ENCODE peak calls at places on chromosomes 12 and 14, in ten cellular contexts. One of them, this sample, is unnamed.

GRCh38 chr12:55829967-55830600 is 697 bp upstream of the DNAJC14 start:
- DNase-seq in glomerular endothelial cell: no peak
- DNase-seq in HEK293T: no peak
- DNase-seq in pancreas: peak; percentile 89
- DNase-seq in HS-5: no peak
- DNase-seq in NCI-H1092: no peak
- DNase-seq in Kasumi-1: no peak
- DNase-seq in IMR-90: no peak
- DNase-seq in DMS53: no peak
- DNase-seq in stimulated activated CD4-positive, alpha-beta T cell treated with anti-CD3 and anti-CD28 coated beads, Interleukin-12 subunit alpha, Interleukin-12 subunit beta, amount 100 ng/mL, for 48 hours: no peak
- DNase-seq in this sample: no peak

GRCh38 chr12:59570134-59570533 is 25.7 kb upstream of the SLC16A7 start:
- DNase-seq in IMR-90: peak; percentile 30
- DNase-seq in pancreas: no peak
- DNase-seq in stimulated activated CD4-positive, alpha-beta T cell treated with anti-CD3 and anti-CD28 coated beads, Interleukin-12 subunit alpha, Interleukin-12 subunit beta, amount 100 ng/mL, for 48 hours: no peak
- DNase-seq in HEK293T: no peak
- DNase-seq in DMS53: peak; percentile 81
- DNase-seq in glomerular endothelial cell: no peak
- DNase-seq in HS-5: no peak
- DNase-seq in NCI-H1092: no peak
- DNase-seq in Kasumi-1: no peak
- DNase-seq in this sample: no peak

GRCh38 chr14:76810953-76811400 is 1.7 kb downstream of the ANGEL1 start:
- DNase-seq in stimulated activated CD4-positive, alpha-beta T cell treated with anti-CD3 and anti-CD28 coated beads, Interleukin-12 subunit alpha, Interleukin-12 subunit beta, amount 100 ng/mL, for 48 hours: no peak
- DNase-seq in DMS53: peak; percentile 53
- DNase-seq in glomerular endothelial cell: no peak
- DNase-seq in pancreas: no peak
- DNase-seq in HEK293T: peak; percentile 33
- DNase-seq in IMR-90: peak; percentile 34
- DNase-seq in NCI-H1092: no peak
- DNase-seq in HS-5: peak; percentile 9
- DNase-seq in Kasumi-1: peak; percentile 68
- DNase-seq in this sample: peak; percentile 6

GRCh38 chr12:80681287-80681686 is 26.1 kb upstream of the MYF6 start:
- DNase-seq in stimulated activated CD4-positive, alpha-beta T cell treated with anti-CD3 and anti-CD28 coated beads, Interleukin-12 subunit alpha, Interleukin-12 subunit beta, amount 100 ng/mL, for 48 hours: no peak
- DNase-seq in IMR-90: no peak
- DNase-seq in pancreas: no peak
- DNase-seq in Kasumi-1: no peak
- DNase-seq in glomerular endothelial cell: no peak
- DNase-seq in HEK293T: no peak
- DNase-seq in NCI-H1092: no peak
- DNase-seq in DMS53: no peak
- DNase-seq in HS-5: no peak
- DNase-seq in this sample: no peak

GRCh38 chr14:33563492-33563891 is 387.4 kb downstream of the EGLN3 start:
- DNase-seq in IMR-90: no peak
- DNase-seq in HEK293T: no peak
- DNase-seq in pancreas: no peak
- DNase-seq in HS-5: no peak
- DNase-seq in glomerular endothelial cell: no peak
- DNase-seq in DMS53: no peak
- DNase-seq in NCI-H1092: no peak
- DNase-seq in stimulated activated CD4-positive, alpha-beta T cell treated with anti-CD3 and anti-CD28 coated beads, Interleukin-12 subunit alpha, Interleukin-12 subunit beta, amount 100 ng/mL, for 48 hours: no peak
- DNase-seq in Kasumi-1: no peak
- DNase-seq in this sample: no peak

GRCh38 chr12:4214912-4215861 is 58.4 kb upstream of the CCND2 start:
- DNase-seq in glomerular endothelial cell: no peak
- DNase-seq in stimulated activated CD4-positive, alpha-beta T cell treated with anti-CD3 and anti-CD28 coated beads, Interleukin-12 subunit alpha, Interleukin-12 subunit beta, amount 100 ng/mL, for 48 hours: peak; percentile 36
- DNase-seq in pancreas: no peak
- DNase-seq in HEK293T: no peak
- DNase-seq in HS-5: no peak
- DNase-seq in IMR-90: no peak
- DNase-seq in Kasumi-1: peak; percentile 73
- DNase-seq in DMS53: no peak
- DNase-seq in NCI-H1092: no peak
- DNase-seq in this sample: no peak

GRCh38 chr14:55383541-55384140 is 28.0 kb downstream of the ATG14 start:
- DNase-seq in HEK293T: no peak
- DNase-seq in Kasumi-1: no peak
- DNase-seq in IMR-90: no peak
- DNase-seq in pancreas: no peak
- DNase-seq in glomerular endothelial cell: no peak
- DNase-seq in NCI-H1092: no peak
- DNase-seq in HS-5: no peak
- DNase-seq in stimulated activated CD4-positive, alpha-beta T cell treated with anti-CD3 and anti-CD28 coated beads, Interleukin-12 subunit alpha, Interleukin-12 subunit beta, amount 100 ng/mL, for 48 hours: no peak
- DNase-seq in DMS53: no peak
- DNase-seq in this sample: no peak

GRCh38 chr14:96975116-96975515 is 177.9 kb downstream of the VRK1 start:
- DNase-seq in Kasumi-1: no peak
- DNase-seq in DMS53: no peak
- DNase-seq in IMR-90: no peak
- DNase-seq in HS-5: no peak
- DNase-seq in pancreas: no peak
- DNase-seq in glomerular endothelial cell: no peak
- DNase-seq in HEK293T: no peak
- DNase-seq in NCI-H1092: no peak
- DNase-seq in stimulated activated CD4-positive, alpha-beta T cell treated with anti-CD3 and anti-CD28 coated beads, Interleukin-12 subunit alpha, Interleukin-12 subunit beta, amount 100 ng/mL, for 48 hours: no peak
- DNase-seq in this sample: no peak

GRCh38 chr12:40970320-40970907 is 217.7 kb upstream of the PDZRN4 start:
- DNase-seq in pancreas: no peak
- DNase-seq in HS-5: no peak
- DNase-seq in HEK293T: peak; percentile 8
- DNase-seq in DMS53: peak; percentile 65
- DNase-seq in stimulated activated CD4-positive, alpha-beta T cell treated with anti-CD3 and anti-CD28 coated beads, Interleukin-12 subunit alpha, Interleukin-12 subunit beta, amount 100 ng/mL, for 48 hours: no peak
- DNase-seq in glomerular endothelial cell: peak; percentile 7
- DNase-seq in IMR-90: no peak
- DNase-seq in Kasumi-1: peak; percentile 33
- DNase-seq in NCI-H1092: no peak
- DNase-seq in this sample: no peak

GRCh38 chr14:69475194-69475818 is 9.2 kb upstream of the PLEKHD1 start:
- DNase-seq in Kasumi-1: peak; percentile 51
- DNase-seq in DMS53: peak; percentile 60
- DNase-seq in NCI-H1092: peak; percentile 26
- DNase-seq in glomerular endothelial cell: no peak
- DNase-seq in HEK293T: peak; percentile 53
- DNase-seq in pancreas: no peak
- DNase-seq in IMR-90: peak; percentile 7
- DNase-seq in HS-5: no peak
- DNase-seq in stimulated activated CD4-positive, alpha-beta T cell treated with anti-CD3 and anti-CD28 coated beads, Interleukin-12 subunit alpha, Interleukin-12 subunit beta, amount 100 ng/mL, for 48 hours: no peak
- DNase-seq in this sample: peak; percentile 32

GRCh38 chr12:69252033-69252432 is 12.7 kb downstream of the CPSF6 start:
- DNase-seq in pancreas: no peak
- DNase-seq in HS-5: no peak
- DNase-seq in stimulated activated CD4-positive, alpha-beta T cell treated with anti-CD3 and anti-CD28 coated beads, Interleukin-12 subunit alpha, Interleukin-12 subunit beta, amount 100 ng/mL, for 48 hours: no peak
- DNase-seq in HEK293T: no peak
- DNase-seq in Kasumi-1: no peak
- DNase-seq in glomerular endothelial cell: no peak
- DNase-seq in DMS53: no peak
- DNase-seq in NCI-H1092: no peak
- DNase-seq in IMR-90: no peak
- DNase-seq in this sample: no peak

GRCh38 chr14:82510007-82510406 is 976.4 kb upstream of the SEL1L start:
- DNase-seq in pancreas: no peak
- DNase-seq in NCI-H1092: no peak
- DNase-seq in stimulated activated CD4-positive, alpha-beta T cell treated with anti-CD3 and anti-CD28 coated beads, Interleukin-12 subunit alpha, Interleukin-12 subunit beta, amount 100 ng/mL, for 48 hours: no peak
- DNase-seq in HEK293T: no peak
- DNase-seq in DMS53: no peak
- DNase-seq in glomerular endothelial cell: no peak
- DNase-seq in IMR-90: no peak
- DNase-seq in Kasumi-1: no peak
- DNase-seq in HS-5: no peak
- DNase-seq in this sample: no peak

GRCh38 chr12:25241171-25242020 is 9.3 kb downstream of the KRAS start:
- DNase-seq in stimulated activated CD4-positive, alpha-beta T cell treated with anti-CD3 and anti-CD28 coated beads, Interleukin-12 subunit alpha, Interleukin-12 subunit beta, amount 100 ng/mL, for 48 hours: no peak
- DNase-seq in NCI-H1092: peak; percentile 2
- DNase-seq in Kasumi-1: peak; percentile 44
- DNase-seq in DMS53: peak; percentile 98
- DNase-seq in HS-5: no peak
- DNase-seq in HEK293T: peak; percentile 10
- DNase-seq in pancreas: no peak
- DNase-seq in glomerular endothelial cell: no peak
- DNase-seq in IMR-90: peak; percentile 71
- DNase-seq in this sample: peak; percentile 19

GRCh38 chr14:84162658-84163057 is 1367.3 kb upstream of the FLRT2 start:
- DNase-seq in HEK293T: no peak
- DNase-seq in glomerular endothelial cell: no peak
- DNase-seq in Kasumi-1: no peak
- DNase-seq in HS-5: no peak
- DNase-seq in DMS53: no peak
- DNase-seq in pancreas: no peak
- DNase-seq in IMR-90: no peak
- DNase-seq in NCI-H1092: no peak
- DNase-seq in stimulated activated CD4-positive, alpha-beta T cell treated with anti-CD3 and anti-CD28 coated beads, Interleukin-12 subunit alpha, Interleukin-12 subunit beta, amount 100 ng/mL, for 48 hours: no peak
- DNase-seq in this sample: no peak

GRCh38 chr12:93085383-93086287 is 156.5 kb upstream of the EEA1 start:
- DNase-seq in pancreas: no peak
- DNase-seq in HS-5: no peak
- DNase-seq in IMR-90: no peak
- DNase-seq in glomerular endothelial cell: no peak
- DNase-seq in NCI-H1092: no peak
- DNase-seq in Kasumi-1: no peak
- DNase-seq in DMS53: peak; percentile 37
- DNase-seq in stimulated activated CD4-positive, alpha-beta T cell treated with anti-CD3 and anti-CD28 coated beads, Interleukin-12 subunit alpha, Interleukin-12 subunit beta, amount 100 ng/mL, for 48 hours: no peak
- DNase-seq in HEK293T: no peak
- DNase-seq in this sample: no peak

GRCh38 chr12:2169964-2170363 is 117.2 kb downstream of the CACNA1C start:
- DNase-seq in HEK293T: no peak
- DNase-seq in Kasumi-1: no peak
- DNase-seq in stimulated activated CD4-positive, alpha-beta T cell treated with anti-CD3 and anti-CD28 coated beads, Interleukin-12 subunit alpha, Interleukin-12 subunit beta, amount 100 ng/mL, for 48 hours: no peak
- DNase-seq in pancreas: no peak
- DNase-seq in DMS53: no peak
- DNase-seq in glomerular endothelial cell: no peak
- DNase-seq in IMR-90: no peak
- DNase-seq in HS-5: no peak
- DNase-seq in NCI-H1092: no peak
- DNase-seq in this sample: no peak

GRCh38 chr14:29930283-29930682 is 2.6 kb upstream of the PRKD1 start:
- DNase-seq in HEK293T: no peak
- DNase-seq in stimulated activated CD4-positive, alpha-beta T cell treated with anti-CD3 and anti-CD28 coated beads, Interleukin-12 subunit alpha, Interleukin-12 subunit beta, amount 100 ng/mL, for 48 hours: no peak
- DNase-seq in NCI-H1092: no peak
- DNase-seq in HS-5: no peak
- DNase-seq in glomerular endothelial cell: no peak
- DNase-seq in Kasumi-1: no peak
- DNase-seq in DMS53: no peak
- DNase-seq in pancreas: no peak
- DNase-seq in IMR-90: peak; percentile 47
- DNase-seq in this sample: no peak

GRCh38 chr12:6961695-6962284 is 8.7 kb downstream of the PHB2 start:
- DNase-seq in Kasumi-1: peak; percentile 56
- DNase-seq in HEK293T: peak; percentile 79
- DNase-seq in DMS53: peak; percentile 99
- DNase-seq in pancreas: peak; percentile 87
- DNase-seq in NCI-H1092: no peak
- DNase-seq in glomerular endothelial cell: no peak
- DNase-seq in stimulated activated CD4-positive, alpha-beta T cell treated with anti-CD3 and anti-CD28 coated beads, Interleukin-12 subunit alpha, Interleukin-12 subunit beta, amount 100 ng/mL, for 48 hours: peak; percentile 50
- DNase-seq in IMR-90: peak; percentile 77
- DNase-seq in HS-5: no peak
- DNase-seq in this sample: peak; percentile 86

GRCh38 chr12:115771065-115771464 is 506.4 kb downstream of the MED13L start:
- DNase-seq in glomerular endothelial cell: no peak
- DNase-seq in Kasumi-1: no peak
- DNase-seq in pancreas: no peak
- DNase-seq in HS-5: no peak
- DNase-seq in DMS53: peak; percentile 61
- DNase-seq in IMR-90: no peak
- DNase-seq in NCI-H1092: no peak
- DNase-seq in stimulated activated CD4-positive, alpha-beta T cell treated with anti-CD3 and anti-CD28 coated beads, Interleukin-12 subunit alpha, Interleukin-12 subunit beta, amount 100 ng/mL, for 48 hours: no peak
- DNase-seq in HEK293T: peak; percentile 18
- DNase-seq in this sample: peak; percentile 11

GRCh38 chr14:67644428-67644827 is 24.7 kb downstream of the ARG2 start:
- DNase-seq in NCI-H1092: no peak
- DNase-seq in glomerular endothelial cell: no peak
- DNase-seq in pancreas: no peak
- DNase-seq in HEK293T: no peak
- DNase-seq in Kasumi-1: no peak
- DNase-seq in DMS53: no peak
- DNase-seq in IMR-90: peak; percentile 28
- DNase-seq in stimulated activated CD4-positive, alpha-beta T cell treated with anti-CD3 and anti-CD28 coated beads, Interleukin-12 subunit alpha, Interleukin-12 subunit beta, amount 100 ng/mL, for 48 hours: no peak
- DNase-seq in HS-5: no peak
- DNase-seq in this sample: no peak

GRCh38 chr12:72075401-72075800 is 136.8 kb downstream of the TPH2 start:
- DNase-seq in pancreas: no peak
- DNase-seq in Kasumi-1: no peak
- DNase-seq in stimulated activated CD4-positive, alpha-beta T cell treated with anti-CD3 and anti-CD28 coated beads, Interleukin-12 subunit alpha, Interleukin-12 subunit beta, amount 100 ng/mL, for 48 hours: no peak
- DNase-seq in IMR-90: no peak
- DNase-seq in NCI-H1092: no peak
- DNase-seq in HEK293T: no peak
- DNase-seq in glomerular endothelial cell: no peak
- DNase-seq in HS-5: no peak
- DNase-seq in DMS53: peak; percentile 67
- DNase-seq in this sample: no peak

GRCh38 chr12:79255326-79255725 is 390.8 kb downstream of the SYT1 start:
- DNase-seq in HEK293T: no peak
- DNase-seq in pancreas: no peak
- DNase-seq in IMR-90: peak; percentile 19
- DNase-seq in Kasumi-1: no peak
- DNase-seq in HS-5: peak; percentile 10
- DNase-seq in glomerular endothelial cell: no peak
- DNase-seq in stimulated activated CD4-positive, alpha-beta T cell treated with anti-CD3 and anti-CD28 coated beads, Interleukin-12 subunit alpha, Interleukin-12 subunit beta, amount 100 ng/mL, for 48 hours: no peak
- DNase-seq in DMS53: no peak
- DNase-seq in NCI-H1092: no peak
- DNase-seq in this sample: no peak

GRCh38 chr14:75156901-75157300 is 19.5 kb downstream of the TMED10 start:
- DNase-seq in IMR-90: no peak
- DNase-seq in NCI-H1092: no peak
- DNase-seq in HS-5: no peak
- DNase-seq in Kasumi-1: no peak
- DNase-seq in glomerular endothelial cell: no peak
- DNase-seq in stimulated activated CD4-positive, alpha-beta T cell treated with anti-CD3 and anti-CD28 coated beads, Interleukin-12 subunit alpha, Interleukin-12 subunit beta, amount 100 ng/mL, for 48 hours: no peak
- DNase-seq in pancreas: no peak
- DNase-seq in DMS53: no peak
- DNase-seq in HEK293T: no peak
- DNase-seq in this sample: no peak

GRCh38 chr12:109544955-109545531 is 28.3 kb downstream of the MMAB start:
- DNase-seq in DMS53: peak; percentile 42
- DNase-seq in NCI-H1092: no peak
- DNase-seq in stimulated activated CD4-positive, alpha-beta T cell treated with anti-CD3 and anti-CD28 coated beads, Interleukin-12 subunit alpha, Interleukin-12 subunit beta, amount 100 ng/mL, for 48 hours: no peak
- DNase-seq in glomerular endothelial cell: no peak
- DNase-seq in HS-5: no peak
- DNase-seq in HEK293T: no peak
- DNase-seq in pancreas: no peak
- DNase-seq in Kasumi-1: no peak
- DNase-seq in IMR-90: peak; percentile 37
- DNase-seq in this sample: no peak

This sample was measured in DMS153.